ENCODE peak calls at places on chromosomes 4 and X, in six cellular contexts. H is T-helper 17 cell, I is AG04449, D is spleen, Y is GM12892, Q is osteocyte. N is an unnamed sample.

GRCh38 chr4:24794916-24795665 is at the start of gene SOD3:
- DNase-seq in D (peak), Q (peak), H (no peak), Y (no peak), I (no peak), N (peak)

GRCh38 chrX:72016881-72017783 is 106.5 kb downstream of the NHSL2 start:
- DNase-seq in Q (peak), I (no peak), H (no peak), D (no peak), Y (no peak), N (no peak)

GRCh38 chrX:68570598-68570997 is 71.7 kb downstream of the YIPF6 start:
- DNase-seq in Y (no peak), Q (no peak), I (no peak), D (no peak), H (no peak), N (no peak)

GRCh38 chr4:153232768-153233167 is 28.5 kb downstream of the TRIM2 start:
- DNase-seq in Y (no peak), I (no peak), H (no peak), Q (no peak), D (no peak), N (no peak)

GRCh38 chr4:123649644-123650356 is 253.2 kb downstream of the SPRY1 start:
- DNase-seq in D (no peak), Q (peak), Y (no peak), I (no peak), H (no peak), N (no peak)

GRCh38 chrX:11579856-11580595 is 85.7 kb downstream of the ARHGAP6 start:
- DNase-seq in H (no peak), D (no peak), Y (no peak), I (no peak), Q (no peak), N (no peak)

GRCh38 chrX:153688900-153689590 is 1.3 kb downstream of the SLC6A8 start:
- DNase-seq in Y (no peak), H (no peak), Q (no peak), I (no peak), D (no peak), N (no peak)

GRCh38 chr4:53476232-53477037 is 99.0 kb downstream of the FIP1L1 start:
- DNase-seq in I (peak), Q (no peak), Y (no peak), H (no peak), D (no peak), N (no peak)

GRCh38 chrX:45788941-45789348 is 588.3 kb upstream of the DIPK2B start:
- DNase-seq in Y (no peak), H (no peak), D (peak), I (no peak), Q (no peak), N (no peak)

GRCh38 chr4:21126113-21126512 is 425.9 kb downstream of the PACRGL start:
- DNase-seq in D (no peak), Y (no peak), I (no peak), H (no peak), Q (no peak), N (no peak)

GRCh38 chr4:94410678-94411206 is 41.0 kb upstream of the PDLIM5 start:
- DNase-seq in Q (no peak), I (no peak), H (no peak), Y (no peak), D (no peak), N (no peak)

GRCh38 chrX:3659761-3660160 is 53.7 kb downstream of the PRKX start:
- DNase-seq in H (no peak), Q (no peak), Y (no peak), I (no peak), D (no peak), N (no peak)

GRCh38 chrX:27987862-27988646 is 6.8 kb upstream of the DCAF8L1 start:
- DNase-seq in D (no peak), I (no peak), Y (no peak), Q (no peak), H (no peak), N (peak)

GRCh38 chr4:48620861-48621260 is 130.8 kb downstream of the ZAR1 start:
- DNase-seq in H (no peak), Y (no peak), I (no peak), Q (no peak), D (no peak), N (no peak)

GRCh38 chr4:155245105-155245504 is 36.7 kb downstream of the NPY2R start:
- DNase-seq in D (no peak), Q (no peak), I (no peak), Y (no peak), H (no peak), N (no peak)

GRCh38 chr4:102244878-102245535 is 100.3 kb downstream of the SLC39A8 start:
- DNase-seq in D (no peak), Y (no peak), Q (no peak), H (no peak), I (no peak), N (no peak)

GRCh38 chr4:99414401-99414800 is 20.7 kb downstream of the ADH7 start:
- DNase-seq in Q (no peak), H (no peak), I (no peak), Y (no peak), D (no peak), N (peak)

GRCh38 chr4:154516320-154516719 is 24.7 kb upstream of the DCHS2 start:
- DNase-seq in D (no peak), H (no peak), Q (no peak), I (no peak), Y (no peak), N (no peak)

GRCh38 chr4:117527601-117528000 is 442.2 kb upstream of the TRAM1L1 start:
- DNase-seq in D (no peak), H (no peak), Q (no peak), I (no peak), Y (no peak), N (no peak)

GRCh38 chrX:30887288-30887687 is 1.8 kb downstream of the TAB3 start:
- DNase-seq in I (no peak), D (no peak), Y (no peak), H (no peak), Q (no peak), N (no peak)

GRCh38 chr4:73021634-73022033 is 47.9 kb downstream of the COX18 start:
- DNase-seq in I (no peak), Q (no peak), Y (no peak), H (no peak), D (no peak), N (peak)

GRCh38 chr4:7034262-7035081 is 8.7 kb upstream of the TADA2B start:
- DNase-seq in Q (no peak), D (peak), Y (no peak), H (no peak), I (no peak), N (peak)

GRCh38 chr4:48409203-48409602 is 67.9 kb downstream of the SLAIN2 start:
- DNase-seq in Y (no peak), I (no peak), H (no peak), Q (no peak), D (no peak), N (no peak)